ENCODE peak calls at places on chromosome 10, in four cellular contexts. Y is fibroblast of lung; G is CD4-positive, alpha-beta T cell; E is neural crest cell. X is an unnamed sample.

GRCh38 chr10:87836098-87836497 is 18.1 kb upstream of the ATAD1 start:
- DNase-seq in G (no peak), Y (no peak), E (no peak), X (no peak)

GRCh38 chr10:100508691-100509150 is 10.9 kb downstream of the SEC31B start:
- DNase-seq in G (peak; percentile 35), E (peak; percentile 31), Y (peak; percentile 52), X (no peak)

GRCh38 chr10:90674461-90674860 is 183.4 kb downstream of the HTR7 start:
- DNase-seq in G (no peak), E (no peak), Y (no peak), X (no peak)

GRCh38 chr10:15515207-15515606 is 144.1 kb upstream of the FAM171A1 start:
- DNase-seq in G (no peak), Y (no peak), E (no peak), X (no peak)

GRCh38 chr10:61887772-61888171 is 13.7 kb upstream of the ARID5B start:
- DNase-seq in Y (no peak), G (no peak), E (no peak), X (no peak)

GRCh38 chr10:62911210-62911963 is 95.2 kb upstream of the EGR2 start:
- DNase-seq in E (peak; percentile 36), Y (no peak), G (no peak), X (no peak)

GRCh38 chr10:77049896-77050295 is 587.7 kb downstream of the KCNMA1 start:
- DNase-seq in Y (peak; percentile 69), E (no peak), G (no peak), X (no peak)

GRCh38 chr10:29078919-29079318 is 210.0 kb upstream of the LYZL1 start:
- DNase-seq in Y (no peak), E (no peak), G (no peak), X (no peak)

GRCh38 chr10:102814456-102814871 is 22.7 kb downstream of the CYP17A1 start:
- DNase-seq in G (no peak), Y (peak; percentile 75), E (no peak), X (no peak)

GRCh38 chr10:21173964-21174669 is 277.0 kb upstream of the NEBL start:
- DNase-seq in Y (peak; percentile 33), E (peak; percentile 33), G (no peak), X (peak; percentile 67)

GRCh38 chr10:68871731-68872342 is 29.3 kb upstream of the DDX50 start:
- DNase-seq in G (no peak), Y (peak; percentile 94), E (no peak), X (no peak)

GRCh38 chr10:30359373-30360206 is 10.5 kb upstream of the MTPAP start:
- DNase-seq in Y (peak; percentile 31), G (peak; percentile 44), E (peak; percentile 72), X (peak; percentile 62)

GRCh38 chr10:67818323-67818722 is 19.7 kb downstream of the DNAJC12 start:
- DNase-seq in G (no peak), Y (peak; percentile 54), E (no peak), X (no peak)

GRCh38 chr10:95169522-95169921 is 24.5 kb upstream of the ACSM6 start:
- DNase-seq in E (no peak), Y (no peak), G (no peak), X (no peak)

GRCh38 chr10:129023057-129023456 is 444.0 kb upstream of the MGMT start:
- DNase-seq in Y (no peak), E (no peak), G (no peak), X (no peak)

GRCh38 chr10:44195120-44196007 is 189.5 kb downstream of the CXCL12 start:
- DNase-seq in G (no peak), E (no peak), Y (peak; percentile 96), X (no peak)

GRCh38 chr10:1205450-1206030 is 149.4 kb downstream of the WDR37 start:
- DNase-seq in G (no peak), Y (no peak), E (no peak), X (no peak)

GRCh38 chr10:99966306-99966705 is 43.4 kb downstream of the DNMBP start:
- DNase-seq in E (no peak), Y (peak; percentile 98), G (no peak), X (no peak)

GRCh38 chr10:69439350-69439739 is 11.9 kb upstream of the TSPAN15 start:
- DNase-seq in Y (no peak), G (no peak), E (no peak), X (no peak)

GRCh38 chr10:79152423-79152817 is 83.7 kb downstream of the ZMIZ1 start:
- DNase-seq in Y (no peak), E (no peak), G (no peak), X (no peak)

GRCh38 chr10:49569031-49569765 is 30.3 kb upstream of the ERCC6 start:
- DNase-seq in Y (peak; percentile 94), E (no peak), G (no peak), X (no peak)

GRCh38 chr10:30691601-30692015 is 62.1 kb upstream of the LYZL2 start:
- DNase-seq in Y (peak; percentile 92), G (no peak), E (no peak), X (no peak)

GRCh38 chr10:33492914-33493313 is 158.4 kb upstream of the NRP1 start:
- DNase-seq in E (no peak), G (no peak), Y (peak; percentile 6), X (no peak)

GRCh38 chr10:70918851-70919530 is 30.6 kb upstream of the PCBD1 start:
- DNase-seq in Y (no peak), G (no peak), E (no peak), X (no peak)

GRCh38 chr10:7121154-7121797 is 289.6 kb downstream of the SFMBT2 start:
- DNase-seq in G (peak; percentile 69), Y (peak; percentile 15), E (peak; percentile 68), X (peak; percentile 49)

GRCh38 chr10:71523756-71524155 is 127.0 kb downstream of the CDH23 start:
- DNase-seq in E (no peak), Y (no peak), G (no peak), X (no peak)

GRCh38 chr10:16116404-16117304 is 256.3 kb upstream of the MINDY3 start:
- DNase-seq in Y (no peak), E (peak; percentile 8), G (no peak), X (no peak)

GRCh38 chr10:91144961-91145360 is 75.5 kb upstream of the PCGF5 start:
- DNase-seq in E (no peak), Y (peak; percentile 22), G (no peak), X (no peak)

GRCh38 chr10:76091821-76092394 is 660.5 kb downstream of the LRMDA start:
- DNase-seq in Y (no peak), G (no peak), E (no peak), X (no peak)

GRCh38 chr10:49592726-49593563 is 17.2 kb upstream of the SLC18A3 start:
- DNase-seq in G (peak; percentile 41), E (peak; percentile 76), Y (peak; percentile 24), X (peak; percentile 56)

GRCh38 chr10:49571419-49571818 is 32.5 kb upstream of the ERCC6 start:
- DNase-seq in G (no peak), Y (peak; percentile 69), E (no peak), X (no peak)

GRCh38 chr10:90966146-90966545 is 45.3 kb upstream of the ANKRD1 start:
- DNase-seq in G (no peak), E (no peak), Y (no peak), X (no peak)

GRCh38 chr10:33669861-33670385 is 335.5 kb upstream of the NRP1 start:
- DNase-seq in E (no peak), Y (no peak), G (no peak), X (no peak)

GRCh38 chr10:59290448-59290847 is 71.9 kb downstream of the FAM13C start:
- DNase-seq in E (no peak), G (no peak), Y (no peak), X (no peak)
- TF ChIP-seq CTCF in E (no peak), G (no peak), Y (no peak), X (no peak)

GRCh38 chr10:121609426-121610380 is 11.5 kb upstream of the FGFR2 start:
- DNase-seq in Y (no peak), G (no peak), E (no peak), X (no peak)

GRCh38 chr10:121611431-121612159 is 13.4 kb upstream of the FGFR2 start:
- DNase-seq in Y (no peak), G (no peak), E (no peak), X (no peak)

GRCh38 chr10:121607310-121608055 is 9.2 kb upstream of the FGFR2 start:
- DNase-seq in E (no peak), Y (no peak), G (no peak), X (no peak)

GRCh38 chr10:121610798-121611325 is 12.6 kb upstream of the FGFR2 start:
- DNase-seq in G (no peak), E (no peak), Y (peak; percentile 25), X (no peak)

DNA sequence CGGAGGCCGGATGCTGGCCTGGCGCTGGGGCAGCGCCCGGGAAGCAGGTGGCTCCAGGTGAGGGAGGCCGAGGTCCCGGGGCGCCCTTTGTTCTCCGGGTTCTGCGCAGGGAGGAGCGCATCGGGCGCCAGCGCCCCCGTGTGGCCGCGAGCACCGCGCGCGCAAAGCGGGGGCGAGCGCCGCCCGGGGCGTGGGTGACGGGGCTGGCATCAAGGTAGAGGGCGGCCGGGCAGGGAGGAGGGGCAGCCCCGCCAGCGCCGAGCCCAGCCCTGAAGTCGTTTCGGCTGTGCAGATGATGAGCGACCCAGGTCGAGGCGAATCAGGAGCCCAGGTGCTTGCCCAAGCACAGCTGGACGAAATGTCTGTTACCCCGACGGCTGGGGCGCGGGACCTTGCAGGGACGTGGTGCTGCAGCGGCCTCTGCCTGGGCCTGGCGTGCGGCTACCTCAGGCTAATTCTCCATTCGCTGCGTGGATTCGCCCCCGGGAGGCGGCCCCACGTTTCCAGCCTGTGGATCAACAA is 10.5 kb upstream of the FGFR2 start:
- DNase-seq in G (no peak), E (peak; percentile 59), Y (no peak), X (peak; percentile 72)
- TF ChIP-seq CTCF in G (peak; percentile 40), E (peak; percentile 91), Y (peak; percentile 54), X (peak; percentile 96)

GRCh38 chr10:119416855-119417254 is 125.7 kb downstream of the RGS10 start:
- DNase-seq in E (peak; percentile 53), Y (peak; percentile 31), G (peak; percentile 62), X (peak; percentile 46)

GRCh38 chr10:119419931-119420330 is 122.6 kb downstream of the RGS10 start:
- DNase-seq in Y (no peak), G (no peak), E (no peak), X (no peak)

GRCh38 chr10:119417852-119418251 is 124.7 kb downstream of the RGS10 start:
- DNase-seq in E (no peak), G (no peak), Y (no peak), X (no peak)

GRCh38 chr10:119415536-119416527 is 126.7 kb downstream of the RGS10 start:
- DNase-seq in Y (no peak), E (no peak), G (no peak), X (no peak)

DNA sequence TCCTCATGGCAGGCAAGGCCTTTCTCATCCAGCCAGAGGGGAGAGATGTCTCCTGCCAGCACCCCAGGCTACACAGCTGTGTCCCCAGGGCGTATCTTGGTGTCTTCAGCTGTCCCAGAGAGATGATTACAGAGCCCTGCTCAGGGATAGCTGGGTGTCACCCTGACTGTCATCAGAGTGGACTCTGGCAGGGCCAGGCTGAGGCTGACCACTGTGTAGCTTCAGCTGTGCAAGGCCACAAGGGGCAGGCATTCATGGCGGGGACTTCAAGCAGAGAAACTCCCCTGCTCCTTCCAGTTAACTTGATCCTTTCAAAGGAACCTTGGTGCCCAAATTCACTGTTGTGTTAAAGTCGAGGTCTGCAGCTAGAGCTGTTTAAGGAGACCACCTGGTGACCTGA is 124.1 kb downstream of the RGS10 start:
- DNase-seq in Y (no peak), E (no peak), G (no peak), X (no peak)
- TF ChIP-seq CTCF in Y (no peak), E (no peak), G (no peak), X (no peak)

DNA sequence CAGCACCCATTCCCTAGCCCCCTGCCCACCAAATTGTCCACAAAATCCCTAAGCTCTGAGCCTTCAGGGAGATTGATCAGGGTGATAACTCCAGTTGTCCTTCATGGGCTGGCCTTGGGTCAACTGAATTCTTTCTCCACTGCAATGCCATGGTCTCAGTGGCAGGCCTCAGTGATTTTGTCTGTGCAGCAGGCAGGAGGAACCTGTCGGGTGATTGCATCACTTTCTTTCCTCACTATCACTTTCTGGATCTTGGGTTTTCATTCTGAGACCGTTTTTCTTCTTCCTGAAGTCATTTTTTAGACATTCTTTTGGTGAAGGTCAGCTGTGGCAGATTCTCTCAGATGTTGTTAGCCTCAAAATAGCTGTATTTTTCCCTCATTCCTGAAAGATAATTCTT is 28.8 kb upstream of the LCOR start:
- DNase-seq in G (no peak), E (no peak), Y (no peak), X (no peak)
- TF ChIP-seq CTCF in G (no peak), E (no peak), Y (no peak), X (no peak)

X was measured in progenitor cell of endocrine pancreas.